ENCODE peak calls at places on chromosomes 12 and 14, in five cellular contexts. One of them, this sample, is unnamed.

GRCh38 chr12:108691995-108692808 is 39.1 kb downstream of the CORO1C start:
- DNase-seq in HEK293T: no peak
- DNase-seq in M059J: peak
- DNase-seq in head of caudate nucleus: peak
- DNase-seq in stimulated activated CD4-positive, alpha-beta T cell treated with anti-CD3 and anti-CD28 coated beads, Interleukin-12 subunit alpha, Interleukin-12 subunit beta, amount 100 ng/mL, for 48 hours: no peak
- DNase-seq in this sample: peak

GRCh38 chr12:47356129-47356622 is 276.4 kb upstream of the AMIGO2 start:
- DNase-seq in stimulated activated CD4-positive, alpha-beta T cell treated with anti-CD3 and anti-CD28 coated beads, Interleukin-12 subunit alpha, Interleukin-12 subunit beta, amount 100 ng/mL, for 48 hours: peak
- DNase-seq in head of caudate nucleus: no peak
- DNase-seq in M059J: no peak
- DNase-seq in HEK293T: no peak
- DNase-seq in this sample: no peak

GRCh38 chr12:120388711-120389431 is 19.9 kb upstream of the MSI1 start:
- DNase-seq in HEK293T: no peak
- DNase-seq in stimulated activated CD4-positive, alpha-beta T cell treated with anti-CD3 and anti-CD28 coated beads, Interleukin-12 subunit alpha, Interleukin-12 subunit beta, amount 100 ng/mL, for 48 hours: no peak
- DNase-seq in head of caudate nucleus: peak
- DNase-seq in M059J: no peak
- DNase-seq in this sample: no peak

GRCh38 chr12:119642986-119643385 is 24.9 kb upstream of the PRKAB1 start:
- DNase-seq in M059J: no peak
- DNase-seq in HEK293T: peak
- DNase-seq in head of caudate nucleus: no peak
- DNase-seq in stimulated activated CD4-positive, alpha-beta T cell treated with anti-CD3 and anti-CD28 coated beads, Interleukin-12 subunit alpha, Interleukin-12 subunit beta, amount 100 ng/mL, for 48 hours: no peak
- DNase-seq in this sample: no peak

GRCh38 chr12:43338848-43339526 is 213.0 kb downstream of the ADAMTS20 start:
- DNase-seq in M059J: peak
- DNase-seq in stimulated activated CD4-positive, alpha-beta T cell treated with anti-CD3 and anti-CD28 coated beads, Interleukin-12 subunit alpha, Interleukin-12 subunit beta, amount 100 ng/mL, for 48 hours: no peak
- DNase-seq in HEK293T: peak
- DNase-seq in head of caudate nucleus: no peak
- DNase-seq in this sample: no peak

GRCh38 chr12:62210422-62210821 is 49.8 kb upstream of the USP15 start:
- DNase-seq in HEK293T: peak
- DNase-seq in M059J: peak
- DNase-seq in head of caudate nucleus: peak
- DNase-seq in stimulated activated CD4-positive, alpha-beta T cell treated with anti-CD3 and anti-CD28 coated beads, Interleukin-12 subunit alpha, Interleukin-12 subunit beta, amount 100 ng/mL, for 48 hours: peak
- DNase-seq in this sample: peak

GRCh38 chr12:108649668-108650067 is 16.0 kb upstream of the SELPLG start:
- DNase-seq in stimulated activated CD4-positive, alpha-beta T cell treated with anti-CD3 and anti-CD28 coated beads, Interleukin-12 subunit alpha, Interleukin-12 subunit beta, amount 100 ng/mL, for 48 hours: no peak
- DNase-seq in M059J: peak
- DNase-seq in head of caudate nucleus: no peak
- DNase-seq in HEK293T: no peak
- DNase-seq in this sample: no peak

GRCh38 chr14:68103841-68104240 is 284.3 kb downstream of the RAD51B start:
- DNase-seq in M059J: no peak
- DNase-seq in stimulated activated CD4-positive, alpha-beta T cell treated with anti-CD3 and anti-CD28 coated beads, Interleukin-12 subunit alpha, Interleukin-12 subunit beta, amount 100 ng/mL, for 48 hours: no peak
- DNase-seq in HEK293T: no peak
- DNase-seq in head of caudate nucleus: no peak
- DNase-seq in this sample: no peak

GRCh38 chr12:109763201-109763841 is 49.7 kb downstream of the FAM222A start:
- DNase-seq in stimulated activated CD4-positive, alpha-beta T cell treated with anti-CD3 and anti-CD28 coated beads, Interleukin-12 subunit alpha, Interleukin-12 subunit beta, amount 100 ng/mL, for 48 hours: no peak
- DNase-seq in M059J: peak
- DNase-seq in head of caudate nucleus: no peak
- DNase-seq in HEK293T: no peak
- DNase-seq in this sample: no peak

GRCh38 chr12:96606134-96606533 is 116.8 kb downstream of the CFAP54 start:
- DNase-seq in head of caudate nucleus: no peak
- DNase-seq in HEK293T: no peak
- DNase-seq in stimulated activated CD4-positive, alpha-beta T cell treated with anti-CD3 and anti-CD28 coated beads, Interleukin-12 subunit alpha, Interleukin-12 subunit beta, amount 100 ng/mL, for 48 hours: no peak
- DNase-seq in M059J: no peak
- DNase-seq in this sample: no peak

GRCh38 chr14:95196268-95196667 is 38.9 kb upstream of the DICER1 start:
- DNase-seq in head of caudate nucleus: no peak
- DNase-seq in HEK293T: peak
- DNase-seq in M059J: peak
- DNase-seq in stimulated activated CD4-positive, alpha-beta T cell treated with anti-CD3 and anti-CD28 coated beads, Interleukin-12 subunit alpha, Interleukin-12 subunit beta, amount 100 ng/mL, for 48 hours: peak
- DNase-seq in this sample: no peak

GRCh38 chr12:122422769-122423257 is 344 bp upstream of the CLIP1 start:
- DNase-seq in stimulated activated CD4-positive, alpha-beta T cell treated with anti-CD3 and anti-CD28 coated beads, Interleukin-12 subunit alpha, Interleukin-12 subunit beta, amount 100 ng/mL, for 48 hours: peak
- DNase-seq in M059J: peak
- DNase-seq in head of caudate nucleus: peak
- DNase-seq in HEK293T: no peak
- DNase-seq in this sample: no peak

GRCh38 chr14:106489112-106489881 is 962.9 kb downstream of the TMEM121 start:
- DNase-seq in stimulated activated CD4-positive, alpha-beta T cell treated with anti-CD3 and anti-CD28 coated beads, Interleukin-12 subunit alpha, Interleukin-12 subunit beta, amount 100 ng/mL, for 48 hours: no peak
- DNase-seq in M059J: no peak
- DNase-seq in head of caudate nucleus: no peak
- DNase-seq in HEK293T: no peak
- DNase-seq in this sample: no peak

GRCh38 chr12:116803018-116803736 is 65.1 kb downstream of the RNFT2 start:
- DNase-seq in M059J: no peak
- DNase-seq in stimulated activated CD4-positive, alpha-beta T cell treated with anti-CD3 and anti-CD28 coated beads, Interleukin-12 subunit alpha, Interleukin-12 subunit beta, amount 100 ng/mL, for 48 hours: no peak
- DNase-seq in HEK293T: no peak
- DNase-seq in head of caudate nucleus: no peak
- DNase-seq in this sample: no peak

GRCh38 chr12:106245767-106246166 is 2.1 kb downstream of the CKAP4 start:
- DNase-seq in stimulated activated CD4-positive, alpha-beta T cell treated with anti-CD3 and anti-CD28 coated beads, Interleukin-12 subunit alpha, Interleukin-12 subunit beta, amount 100 ng/mL, for 48 hours: no peak
- DNase-seq in HEK293T: no peak
- DNase-seq in M059J: peak
- DNase-seq in head of caudate nucleus: no peak
- DNase-seq in this sample: no peak

GRCh38 chr14:79661762-79662161 is 549.5 kb downstream of the DIO2 start:
- DNase-seq in HEK293T: no peak
- DNase-seq in stimulated activated CD4-positive, alpha-beta T cell treated with anti-CD3 and anti-CD28 coated beads, Interleukin-12 subunit alpha, Interleukin-12 subunit beta, amount 100 ng/mL, for 48 hours: no peak
- DNase-seq in head of caudate nucleus: peak
- DNase-seq in M059J: peak
- DNase-seq in this sample: no peak

GRCh38 chr12:607541-608001 is 55.7 kb downstream of the NINJ2 start:
- DNase-seq in HEK293T: no peak
- DNase-seq in M059J: peak
- DNase-seq in head of caudate nucleus: no peak
- DNase-seq in stimulated activated CD4-positive, alpha-beta T cell treated with anti-CD3 and anti-CD28 coated beads, Interleukin-12 subunit alpha, Interleukin-12 subunit beta, amount 100 ng/mL, for 48 hours: no peak
- DNase-seq in this sample: no peak

GRCh38 chr14:21631084-21631483 is 3.7 kb downstream of the OR10G2 start:
- DNase-seq in head of caudate nucleus: no peak
- DNase-seq in M059J: no peak
- DNase-seq in HEK293T: no peak
- DNase-seq in stimulated activated CD4-positive, alpha-beta T cell treated with anti-CD3 and anti-CD28 coated beads, Interleukin-12 subunit alpha, Interleukin-12 subunit beta, amount 100 ng/mL, for 48 hours: no peak
- DNase-seq in this sample: no peak

GRCh38 chr12:88638956-88639355 is 58.7 kb upstream of the KITLG start:
- DNase-seq in HEK293T: no peak
- DNase-seq in head of caudate nucleus: no peak
- DNase-seq in stimulated activated CD4-positive, alpha-beta T cell treated with anti-CD3 and anti-CD28 coated beads, Interleukin-12 subunit alpha, Interleukin-12 subunit beta, amount 100 ng/mL, for 48 hours: no peak
- DNase-seq in M059J: no peak
- DNase-seq in this sample: no peak

GRCh38 chr14:50520947-50521815 is 11.2 kb downstream of the MAP4K5 start:
- DNase-seq in M059J: peak
- DNase-seq in stimulated activated CD4-positive, alpha-beta T cell treated with anti-CD3 and anti-CD28 coated beads, Interleukin-12 subunit alpha, Interleukin-12 subunit beta, amount 100 ng/mL, for 48 hours: peak
- DNase-seq in head of caudate nucleus: no peak
- DNase-seq in HEK293T: no peak
- DNase-seq in this sample: no peak

GRCh38 chr12:66921151-66921550 is 242.3 kb upstream of the GRIP1 start:
- DNase-seq in head of caudate nucleus: no peak
- DNase-seq in M059J: no peak
- DNase-seq in stimulated activated CD4-positive, alpha-beta T cell treated with anti-CD3 and anti-CD28 coated beads, Interleukin-12 subunit alpha, Interleukin-12 subunit beta, amount 100 ng/mL, for 48 hours: no peak
- DNase-seq in HEK293T: no peak
- DNase-seq in this sample: no peak

GRCh38 chr12:101839324-101840283 is 8.8 kb upstream of the GNPTAB start:
- DNase-seq in HEK293T: peak
- DNase-seq in stimulated activated CD4-positive, alpha-beta T cell treated with anti-CD3 and anti-CD28 coated beads, Interleukin-12 subunit alpha, Interleukin-12 subunit beta, amount 100 ng/mL, for 48 hours: peak
- DNase-seq in M059J: peak
- DNase-seq in head of caudate nucleus: peak
- DNase-seq in this sample: no peak

GRCh38 chr14:30906752-30907658 is 32.6 kb downstream of the COCH start:
- DNase-seq in HEK293T: peak
- DNase-seq in head of caudate nucleus: no peak
- DNase-seq in M059J: peak
- DNase-seq in stimulated activated CD4-positive, alpha-beta T cell treated with anti-CD3 and anti-CD28 coated beads, Interleukin-12 subunit alpha, Interleukin-12 subunit beta, amount 100 ng/mL, for 48 hours: no peak
- DNase-seq in this sample: no peak

GRCh38 chr14:57725399-57726077 is 140.4 kb downstream of the SLC35F4 start:
- DNase-seq in head of caudate nucleus: no peak
- DNase-seq in M059J: peak
- DNase-seq in stimulated activated CD4-positive, alpha-beta T cell treated with anti-CD3 and anti-CD28 coated beads, Interleukin-12 subunit alpha, Interleukin-12 subunit beta, amount 100 ng/mL, for 48 hours: no peak
- DNase-seq in HEK293T: no peak
- DNase-seq in this sample: no peak

GRCh38 chr14:25042362-25043299 is 7.3 kb downstream of the STXBP6 start:
- DNase-seq in head of caudate nucleus: peak
- DNase-seq in stimulated activated CD4-positive, alpha-beta T cell treated with anti-CD3 and anti-CD28 coated beads, Interleukin-12 subunit alpha, Interleukin-12 subunit beta, amount 100 ng/mL, for 48 hours: no peak
- DNase-seq in M059J: peak
- DNase-seq in HEK293T: peak
- DNase-seq in this sample: peak

GRCh38 chr12:57890191-57891120 is 43.9 kb upstream of the CTDSP2 start:
- DNase-seq in HEK293T: no peak
- DNase-seq in stimulated activated CD4-positive, alpha-beta T cell treated with anti-CD3 and anti-CD28 coated beads, Interleukin-12 subunit alpha, Interleukin-12 subunit beta, amount 100 ng/mL, for 48 hours: no peak
- DNase-seq in M059J: peak
- DNase-seq in head of caudate nucleus: no peak
- DNase-seq in this sample: no peak

GRCh38 chr12:48954781-48955501 is 2.3 kb downstream of the ARF3 start:
- DNase-seq in head of caudate nucleus: no peak
- DNase-seq in HEK293T: no peak
- DNase-seq in stimulated activated CD4-positive, alpha-beta T cell treated with anti-CD3 and anti-CD28 coated beads, Interleukin-12 subunit alpha, Interleukin-12 subunit beta, amount 100 ng/mL, for 48 hours: no peak
- DNase-seq in M059J: no peak
- DNase-seq in this sample: no peak

GRCh38 chr14:101361044-101361443 is 200.3 kb upstream of the DIO3 start:
- DNase-seq in M059J: no peak
- DNase-seq in head of caudate nucleus: no peak
- DNase-seq in HEK293T: no peak
- DNase-seq in stimulated activated CD4-positive, alpha-beta T cell treated with anti-CD3 and anti-CD28 coated beads, Interleukin-12 subunit alpha, Interleukin-12 subunit beta, amount 100 ng/mL, for 48 hours: no peak
- DNase-seq in this sample: no peak

GRCh38 chr12:57454566-57455373 is at the start of gene INHBE:
- DNase-seq in head of caudate nucleus: no peak
- DNase-seq in M059J: no peak
- DNase-seq in stimulated activated CD4-positive, alpha-beta T cell treated with anti-CD3 and anti-CD28 coated beads, Interleukin-12 subunit alpha, Interleukin-12 subunit beta, amount 100 ng/mL, for 48 hours: no peak
- DNase-seq in HEK293T: no peak
- DNase-seq in this sample: no peak

This sample was measured in posterior cingulate gyrus.